ENCODE peak calls at places on chromosomes 12 and 14, in five cellular contexts. G is Panc1, W is GM12864, A is GM20000, Y is pancreas. U is an unnamed sample.

GRCh38 chr14:49044981-49045380 is 541.2 kb downstream of the RPS29 start:
- DNase-seq in Y (no peak), A (no peak), G (no peak), W (no peak), U (no peak)

GRCh38 chr12:100254876-100255275 is 12.0 kb downstream of the DEPDC4 start:
- DNase-seq in W (no peak), Y (no peak), G (no peak), A (no peak), U (no peak)

GRCh38 chr12:11576104-11576503 is 73.4 kb upstream of the ETV6 start:
- DNase-seq in A (no peak), G (no peak), W (no peak), Y (no peak), U (no peak)

GRCh38 chr12:87363497-87364084 is 665.6 kb downstream of the C12orf50 start:
- DNase-seq in A (no peak), W (no peak), Y (peak), G (no peak), U (no peak)

GRCh38 chr12:120687570-120688289 is 781 bp downstream of the MLEC start:
- DNase-seq in Y (no peak), G (no peak), W (no peak), A (no peak), U (no peak)

GRCh38 chr12:100574262-100575074 is 984 bp downstream of the GAS2L3 start:
- DNase-seq in W (no peak), A (no peak), G (no peak), Y (no peak), U (no peak)

GRCh38 chr14:62130441-62130840 is 368.2 kb downstream of the SNAPC1 start:
- DNase-seq in A (no peak), G (no peak), W (no peak), Y (no peak), U (no peak)

GRCh38 chr14:94543450-94544123 is 17.7 kb upstream of the SERPINA4 start:
- DNase-seq in Y (no peak), W (no peak), A (no peak), G (no peak), U (no peak)

GRCh38 chr12:19338405-19338804 is 100.9 kb upstream of the AEBP2 start:
- DNase-seq in G (no peak), A (no peak), W (no peak), Y (no peak), U (no peak)

GRCh38 chr14:104419865-104420458 is 159.6 kb upstream of the C14orf180 start:
- DNase-seq in Y (no peak), W (no peak), G (no peak), A (peak), U (no peak)

GRCh38 chr12:93803408-93803807 is 126.2 kb downstream of the CRADD start:
- DNase-seq in Y (no peak), A (no peak), W (no peak), G (no peak), U (no peak)

GRCh38 chr12:54749191-54749818 is 101.1 kb upstream of the DCD start:
- DNase-seq in A (peak), G (peak), Y (no peak), W (peak), U (no peak)

GRCh38 chr12:62260733-62261683 is 804 bp downstream of the USP15 start:
- DNase-seq in W (peak), A (peak), G (peak), Y (no peak), U (no peak)

GRCh38 chr12:114938487-114939210 is 254.7 kb upstream of the TBX3 start:
- DNase-seq in Y (no peak), G (no peak), W (no peak), A (no peak), U (no peak)

GRCh38 chr12:46442239-46442638 is 69.7 kb upstream of the SLC38A2 start:
- DNase-seq in G (no peak), A (no peak), W (no peak), Y (no peak), U (no peak)

GRCh38 chr14:60488175-60488574 is 2.3 kb upstream of the C14orf39 start:
- DNase-seq in A (no peak), Y (no peak), G (no peak), W (no peak), U (no peak)

GRCh38 chr14:24329736-24330135 is 5.1 kb downstream of the ADCY4 start:
- DNase-seq in A (no peak), Y (no peak), W (no peak), G (no peak), U (no peak)

GRCh38 chr14:94124582-94125377 is 4.6 kb downstream of the IFI27L2 start:
- DNase-seq in A (no peak), W (no peak), Y (no peak), G (no peak), U (no peak)

GRCh38 chr12:65925626-65926025 is 101.3 kb downstream of the HMGA2 start:
- DNase-seq in W (no peak), G (no peak), Y (no peak), A (no peak), U (no peak)

GRCh38 chr14:104871656-104872468 is 6.8 kb downstream of the CEP170B start:
- DNase-seq in W (no peak), G (no peak), A (no peak), Y (peak), U (no peak)

GRCh38 chr14:65255029-65255545 is 152.8 kb upstream of the MAX start:
- DNase-seq in W (no peak), Y (no peak), A (no peak), G (peak), U (no peak)

GRCh38 chr14:65258391-65258790 is 154.1 kb upstream of the FUT8 start:
- DNase-seq in W (no peak), Y (no peak), G (peak), A (no peak), U (no peak)

GRCh38 chr14:65257405-65257804 is 155.1 kb upstream of the MAX start:
- DNase-seq in W (no peak), G (no peak), Y (no peak), A (no peak), U (no peak)

GRCh38 chr14:65256714-65257113 is 154.4 kb upstream of the MAX start:
- DNase-seq in A (no peak), W (no peak), G (no peak), Y (no peak), U (no peak)

GRCh38 chr14:65255583-65256443 is 153.5 kb upstream of the MAX start:
- DNase-seq in G (no peak), A (no peak), W (no peak), Y (peak), U (no peak)
- TF ChIP-seq CTCF in G (no peak), A (no peak), W (no peak), Y (no peak), U (no peak)

GRCh38 chr12:75943730-75944096 is 87.9 kb downstream of the PHLDA1 start:
- DNase-seq in G (no peak), A (no peak), Y (no peak), W (no peak), U (no peak)

GRCh38 chr12:75944905-75945412 is 86.6 kb downstream of the PHLDA1 start:
- DNase-seq in A (no peak), G (no peak), Y (no peak), W (no peak), U (no peak)

GRCh38 chr12:75947171-75947723 is 84.3 kb downstream of the PHLDA1 start:
- DNase-seq in A (no peak), G (no peak), W (no peak), Y (no peak), U (no peak)

GRCh38 chr12:75945581-75945980 is 86.0 kb downstream of the PHLDA1 start:
- DNase-seq in W (no peak), A (no peak), Y (no peak), G (no peak), U (no peak)

GRCh38 chr12:75944097-75944904 is 87.3 kb downstream of the PHLDA1 start:
- DNase-seq in W (peak), A (peak), G (peak), Y (no peak), U (peak)
- TF ChIP-seq CTCF in W (no peak), A (no peak), G (no peak), Y (no peak), U (no peak)

GRCh38 chr12:60935981-60936761 is 1324.0 kb upstream of the USP15 start:
- DNase-seq in G (no peak), Y (no peak), W (no peak), A (no peak), U (no peak)
- TF ChIP-seq CTCF in G (no peak), Y (no peak), W (no peak), A (no peak), U (no peak)

GRCh38 chr14:73729015-73729330 is 14.8 kb upstream of the PNMA1 start:
- DNase-seq in A (no peak), W (no peak), G (no peak), Y (no peak), U (no peak)
- TF ChIP-seq CTCF in A (no peak), W (no peak), G (peak), Y (no peak), U (no peak)

DNA sequence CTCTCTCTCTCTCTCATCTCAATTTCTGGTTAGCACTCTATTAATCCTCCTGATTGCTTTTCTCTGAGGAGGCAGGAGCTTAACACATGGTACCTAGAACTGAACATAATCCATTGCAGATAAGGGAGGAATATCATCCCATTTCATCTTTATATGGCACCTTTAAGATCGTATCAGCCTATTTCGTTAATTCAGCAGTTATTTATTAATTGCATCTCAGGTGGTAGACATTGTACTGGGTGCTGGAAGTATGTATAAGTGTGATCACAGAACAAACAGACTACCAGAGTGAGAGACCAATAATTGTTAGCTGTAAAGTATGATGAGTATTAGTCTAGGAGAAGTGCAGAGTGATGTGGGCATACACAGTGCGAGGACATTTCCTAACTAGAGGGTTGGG is 39.0 kb downstream of the AKAP6 start:
- DNase-seq in Y (no peak), A (no peak), G (no peak), W (no peak), U (no peak)
- TF ChIP-seq CTCF in Y (no peak), A (no peak), G (no peak), W (no peak), U (no peak)

DNA sequence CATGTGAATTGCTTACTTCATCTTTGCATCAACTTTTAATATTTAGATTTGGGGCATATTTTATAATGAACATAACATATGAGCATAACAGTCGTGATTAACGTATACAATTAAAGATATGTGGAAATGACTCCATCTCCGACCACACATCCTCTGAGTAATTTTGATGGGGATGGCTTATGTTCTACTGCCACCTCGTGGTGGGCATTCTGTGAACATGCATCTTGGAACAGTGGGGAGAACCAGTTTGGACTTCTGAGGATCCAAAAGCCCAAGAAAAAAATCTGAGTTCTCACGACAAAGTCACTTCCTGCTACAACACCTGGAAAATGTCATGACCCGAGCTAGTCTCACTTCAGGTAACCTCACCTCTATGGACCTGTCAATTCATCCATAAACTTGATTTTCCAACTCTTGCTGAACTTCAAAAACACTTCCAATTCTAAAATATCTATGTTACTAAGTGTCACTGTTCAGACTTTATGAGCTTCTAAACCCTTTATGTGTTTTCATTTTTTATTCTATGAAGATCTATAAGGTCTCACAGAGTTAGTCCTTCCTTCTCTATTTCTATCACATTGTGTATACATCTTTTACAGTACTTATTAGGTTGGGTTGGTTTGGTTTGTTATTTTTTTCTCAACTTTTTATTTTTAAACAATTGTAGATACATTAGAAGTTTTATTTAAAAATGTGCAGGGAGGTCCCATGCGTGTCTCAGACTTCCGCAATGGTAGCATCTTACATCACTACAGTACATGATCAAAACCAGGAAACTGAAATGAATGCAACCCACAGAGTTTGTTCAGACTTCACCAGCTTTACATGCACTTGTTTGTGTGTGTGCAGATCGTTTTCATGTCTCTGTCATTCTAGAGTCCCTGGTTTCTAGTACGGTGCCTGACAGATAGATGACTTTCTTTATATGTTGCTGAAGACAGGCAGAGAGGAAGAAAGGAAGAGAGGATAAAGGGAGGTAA is 38.2 kb upstream of the STAB2 start:
- DNase-seq in G (peak), W (peak), Y (no peak), A (peak), U (no peak)
- TF ChIP-seq CTCF in G (peak), W (peak), Y (peak), A (peak), U (peak)

GRCh38 chr12:79347852-79348251 is 342.9 kb downstream of the PAWR start:
- DNase-seq in A (no peak), Y (no peak), W (no peak), G (no peak), U (no peak)

DNA sequence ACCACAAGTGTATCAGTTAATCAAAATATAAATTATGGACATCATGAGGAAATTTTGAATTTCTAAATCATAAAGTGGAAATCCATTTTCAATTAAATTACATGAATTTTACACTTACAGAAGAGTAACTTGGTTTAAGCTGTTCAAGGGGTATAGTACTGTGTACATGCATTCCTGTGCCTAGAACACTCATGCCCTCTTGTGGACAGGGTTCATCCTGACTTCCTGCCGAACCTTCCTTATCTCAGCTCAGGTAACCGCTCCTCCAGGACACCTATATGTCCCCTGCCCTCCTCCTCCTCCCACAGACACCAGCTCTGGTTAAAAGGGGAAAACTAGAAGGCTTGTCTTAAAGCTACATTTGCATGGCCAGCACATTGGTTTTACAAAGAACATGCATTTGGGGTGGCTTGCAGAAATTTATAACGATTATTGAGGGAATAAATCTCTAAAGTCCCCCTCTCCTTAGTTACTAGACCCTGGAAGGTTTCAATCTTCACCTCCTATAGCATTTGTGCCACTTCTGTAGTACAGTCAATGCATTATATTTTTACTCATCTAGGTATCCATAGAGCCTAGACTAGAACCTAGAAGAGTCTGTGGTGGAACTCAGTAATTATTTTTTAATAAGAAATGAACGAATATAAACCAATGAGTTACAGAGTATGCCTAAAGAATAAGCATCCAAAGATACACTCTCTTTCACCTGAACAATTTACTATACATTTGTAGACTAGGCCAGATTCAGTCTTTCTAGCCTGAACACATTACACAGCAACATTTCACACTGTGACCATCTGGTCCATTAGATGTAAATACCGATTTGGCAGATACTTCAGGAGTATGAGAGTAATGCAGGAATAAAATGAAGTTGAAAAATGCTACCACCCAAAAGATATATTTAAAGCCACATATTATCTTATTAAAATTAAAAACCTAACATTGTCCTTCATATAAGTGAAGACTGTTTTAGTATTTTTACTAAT is 345.6 kb downstream of the PAWR start:
- DNase-seq in W (peak), A (peak), G (peak), Y (no peak), U (no peak)
- TF ChIP-seq CTCF in W (peak), A (peak), G (peak), Y (no peak), U (peak)